ENCODE peak calls at places on chromosome X, in seven cellular contexts. J is HS-5, D is NCI-H1105 treated with DMSO at 0.1 percent for 48 hours, R is EL, M is SW480, C is BE2C, X is Caki2. N is an unnamed sample.

GRCh38 chrX:151396042-151396826 is 772 bp upstream of the VMA21 start:
- DNase-seq in J (peak), D (peak), R (peak), M (peak), C (no peak), X (no peak), N (peak)

GRCh38 chrX:78384486-78384885 is 57.1 kb upstream of the CYSLTR1 start:
- DNase-seq in J (no peak), D (no peak), R (no peak), M (no peak), C (no peak), X (no peak), N (no peak)

GRCh38 chrX:53076671-53077070 is 5.5 kb upstream of the TSPYL2 start:
- DNase-seq in J (no peak), D (no peak), R (no peak), M (no peak), C (no peak), X (no peak), N (no peak)

GRCh38 chrX:42123369-42123768 is 200.0 kb upstream of the CASK start:
- DNase-seq in J (no peak), D (no peak), R (no peak), M (no peak), C (no peak), X (no peak), N (no peak)

GRCh38 chrX:48831136-48831908 is 4.1 kb downstream of the PCSK1N start:
- DNase-seq in J (no peak), D (no peak), R (no peak), M (no peak), C (no peak), X (no peak), N (no peak)

GRCh38 chrX:122115604-122116003 is 1068.2 kb downstream of the GLUD2 start:
- DNase-seq in J (no peak), D (no peak), R (no peak), M (no peak), C (no peak), X (no peak), N (no peak)

GRCh38 chrX:128057421-128057820 is 5.2 kb upstream of the ACTRT1 start:
- DNase-seq in J (no peak), D (no peak), R (no peak), M (no peak), C (no peak), X (peak), N (no peak)

GRCh38 chrX:23790147-23790497 is 7.1 kb downstream of the SAT1 start:
- DNase-seq in J (no peak), D (no peak), R (no peak), M (no peak), C (no peak), X (no peak), N (no peak)

GRCh38 chrX:68196939-68197791 is 236.1 kb downstream of the OPHN1 start:
- DNase-seq in J (no peak), D (peak), R (peak), M (peak), C (peak), X (peak), N (no peak)

GRCh38 chrX:153735274-153735673 is 10.6 kb downstream of the ABCD1 start:
- DNase-seq in J (no peak), D (no peak), R (no peak), M (peak), C (no peak), X (no peak), N (no peak)

GRCh38 chrX:134649770-134650169 is 8.5 kb downstream of the PLAC1 start:
- DNase-seq in J (no peak), D (no peak), R (no peak), M (no peak), C (no peak), X (no peak), N (no peak)

GRCh38 chrX:153456704-153457103 is 10.8 kb upstream of the TREX2 start:
- DNase-seq in J (no peak), D (no peak), R (no peak), M (no peak), C (no peak), X (no peak), N (no peak)

GRCh38 chrX:154481195-154481594 is 2.1 kb upstream of the LAGE3 start:
- DNase-seq in J (no peak), D (no peak), R (no peak), M (no peak), C (no peak), X (no peak), N (no peak)

GRCh38 chrX:70454441-70455365 is 10.1 kb downstream of the DLG3 start:
- DNase-seq in J (no peak), D (peak), R (peak), M (peak), C (peak), X (peak), N (no peak)

GRCh38 chrX:150828785-150829184 is 69.7 kb downstream of the CD99L2 start:
- DNase-seq in J (no peak), D (no peak), R (no peak), M (no peak), C (no peak), X (no peak), N (no peak)

GRCh38 chrX:129230850-129231512 is 292.3 kb downstream of the SMARCA1 start:
- DNase-seq in J (no peak), D (peak), R (no peak), M (no peak), C (no peak), X (no peak), N (no peak)

GRCh38 chrX:134821370-134821769 is 163.1 kb upstream of the PLAC1 start:
- DNase-seq in J (peak), D (no peak), R (peak), M (no peak), C (no peak), X (no peak), N (no peak)

N was measured in activated naive CD4-positive, alpha-beta T cell.